ENCODE peak calls at places on chromosomes 3 and 15, in six cellular contexts. One of them, this sample, is unnamed.

GRCh38 chr3:141321109-141321497 is 47.2 kb upstream of the ZBTB38 start:
- DNase-seq in tibial artery: no peak
- DNase-seq in iPS DF 6.9: no peak
- DNase-seq in right cardiac atrium: no peak
- DNase-seq in CD8-positive, alpha-beta memory T cell: no peak
- DNase-seq in uterus: no peak
- DNase-seq in this sample: no peak

GRCh38 chr3:30222436-30222835 is 384.0 kb upstream of the TGFBR2 start:
- DNase-seq in tibial artery: no peak
- DNase-seq in iPS DF 6.9: no peak
- DNase-seq in right cardiac atrium: no peak
- DNase-seq in CD8-positive, alpha-beta memory T cell: no peak
- DNase-seq in uterus: no peak
- DNase-seq in this sample: no peak

GRCh38 chr3:188598872-188599271 is 444.9 kb downstream of the LPP start:
- DNase-seq in tibial artery: no peak
- DNase-seq in iPS DF 6.9: no peak
- DNase-seq in right cardiac atrium: no peak
- DNase-seq in CD8-positive, alpha-beta memory T cell: no peak
- DNase-seq in uterus: no peak
- DNase-seq in this sample: no peak

GRCh38 chr3:102106421-102107097 is 257.2 kb downstream of the NFKBIZ start:
- DNase-seq in tibial artery: no peak
- DNase-seq in iPS DF 6.9: no peak
- DNase-seq in right cardiac atrium: no peak
- DNase-seq in CD8-positive, alpha-beta memory T cell: no peak
- DNase-seq in uterus: no peak
- DNase-seq in this sample: no peak

GRCh38 chr3:29649815-29650547 is 369.1 kb downstream of the RBMS3 start:
- DNase-seq in tibial artery: no peak
- DNase-seq in iPS DF 6.9: no peak
- DNase-seq in right cardiac atrium: peak; percentile 46
- DNase-seq in CD8-positive, alpha-beta memory T cell: no peak
- DNase-seq in uterus: no peak
- DNase-seq in this sample: no peak

GRCh38 chr15:27418729-27419128 is 447.7 kb downstream of the GABRG3 start:
- DNase-seq in tibial artery: no peak
- DNase-seq in iPS DF 6.9: peak; percentile 5
- DNase-seq in right cardiac atrium: no peak
- DNase-seq in CD8-positive, alpha-beta memory T cell: no peak
- DNase-seq in uterus: no peak
- DNase-seq in this sample: no peak

GRCh38 chr3:64355473-64355872 is 130.2 kb upstream of the PRICKLE2 start:
- DNase-seq in tibial artery: no peak
- DNase-seq in iPS DF 6.9: no peak
- DNase-seq in right cardiac atrium: peak; percentile 22
- DNase-seq in CD8-positive, alpha-beta memory T cell: no peak
- DNase-seq in uterus: no peak
- DNase-seq in this sample: no peak

GRCh38 chr15:64610257-64610919 is 150.0 kb downstream of the ZNF609 start:
- DNase-seq in tibial artery: no peak
- DNase-seq in iPS DF 6.9: no peak
- DNase-seq in right cardiac atrium: no peak
- DNase-seq in CD8-positive, alpha-beta memory T cell: no peak
- DNase-seq in uterus: no peak
- DNase-seq in this sample: no peak

GRCh38 chr3:133479895-133480669 is 80.2 kb downstream of the BFSP2 start:
- DNase-seq in tibial artery: no peak
- DNase-seq in iPS DF 6.9: no peak
- DNase-seq in right cardiac atrium: no peak
- DNase-seq in CD8-positive, alpha-beta memory T cell: no peak
- DNase-seq in uterus: no peak
- DNase-seq in this sample: no peak

GRCh38 chr3:48715179-48715800 is 1.7 kb downstream of the IP6K2 start:
- DNase-seq in tibial artery: no peak
- DNase-seq in iPS DF 6.9: no peak
- DNase-seq in right cardiac atrium: no peak
- DNase-seq in CD8-positive, alpha-beta memory T cell: no peak
- DNase-seq in uterus: no peak
- DNase-seq in this sample: no peak

GRCh38 chr15:45705510-45706473 is 71.0 kb downstream of the SQOR start:
- DNase-seq in tibial artery: peak; percentile 82
- DNase-seq in iPS DF 6.9: peak; percentile 75
- DNase-seq in right cardiac atrium: peak; percentile 62
- DNase-seq in CD8-positive, alpha-beta memory T cell: peak; percentile 55
- DNase-seq in uterus: peak; percentile 74
- DNase-seq in this sample: peak; percentile 78

GRCh38 chr15:56286213-56286612 is 42.5 kb upstream of the RFX7 start:
- DNase-seq in tibial artery: no peak
- DNase-seq in iPS DF 6.9: no peak
- DNase-seq in right cardiac atrium: no peak
- DNase-seq in CD8-positive, alpha-beta memory T cell: no peak
- DNase-seq in uterus: no peak
- DNase-seq in this sample: no peak

GRCh38 chr3:66036586-66037061 is 2.1 kb downstream of the MAGI1 start:
- DNase-seq in tibial artery: peak; percentile 85
- DNase-seq in iPS DF 6.9: no peak
- DNase-seq in right cardiac atrium: peak; percentile 21
- DNase-seq in CD8-positive, alpha-beta memory T cell: no peak
- DNase-seq in uterus: no peak
- DNase-seq in this sample: no peak

GRCh38 chr15:90030376-90030775 is 29.3 kb downstream of the ZNF710 start:
- DNase-seq in tibial artery: peak; percentile 56
- DNase-seq in iPS DF 6.9: no peak
- DNase-seq in right cardiac atrium: peak; percentile 45
- DNase-seq in CD8-positive, alpha-beta memory T cell: no peak
- DNase-seq in uterus: no peak
- DNase-seq in this sample: peak; percentile 40

GRCh38 chr15:62112616-62113593 is 46.1 kb downstream of the C2CD4A start:
- DNase-seq in tibial artery: no peak
- DNase-seq in iPS DF 6.9: no peak
- DNase-seq in right cardiac atrium: no peak
- DNase-seq in CD8-positive, alpha-beta memory T cell: no peak
- DNase-seq in uterus: no peak
- DNase-seq in this sample: no peak

GRCh38 chr3:99647081-99647480 is 8.7 kb downstream of the COL8A1 start:
- DNase-seq in tibial artery: no peak
- DNase-seq in iPS DF 6.9: no peak
- DNase-seq in right cardiac atrium: no peak
- DNase-seq in CD8-positive, alpha-beta memory T cell: no peak
- DNase-seq in uterus: no peak
- DNase-seq in this sample: no peak

GRCh38 chr3:96259299-96259698 is 555.1 kb upstream of the EPHA6 start:
- DNase-seq in tibial artery: no peak
- DNase-seq in iPS DF 6.9: no peak
- DNase-seq in right cardiac atrium: no peak
- DNase-seq in CD8-positive, alpha-beta memory T cell: no peak
- DNase-seq in uterus: no peak
- DNase-seq in this sample: no peak

GRCh38 chr3:138253609-138254008 is 66.5 kb downstream of the ARMC8 start:
- DNase-seq in tibial artery: no peak
- DNase-seq in iPS DF 6.9: no peak
- DNase-seq in right cardiac atrium: no peak
- DNase-seq in CD8-positive, alpha-beta memory T cell: no peak
- DNase-seq in uterus: no peak
- DNase-seq in this sample: no peak

DNA sequence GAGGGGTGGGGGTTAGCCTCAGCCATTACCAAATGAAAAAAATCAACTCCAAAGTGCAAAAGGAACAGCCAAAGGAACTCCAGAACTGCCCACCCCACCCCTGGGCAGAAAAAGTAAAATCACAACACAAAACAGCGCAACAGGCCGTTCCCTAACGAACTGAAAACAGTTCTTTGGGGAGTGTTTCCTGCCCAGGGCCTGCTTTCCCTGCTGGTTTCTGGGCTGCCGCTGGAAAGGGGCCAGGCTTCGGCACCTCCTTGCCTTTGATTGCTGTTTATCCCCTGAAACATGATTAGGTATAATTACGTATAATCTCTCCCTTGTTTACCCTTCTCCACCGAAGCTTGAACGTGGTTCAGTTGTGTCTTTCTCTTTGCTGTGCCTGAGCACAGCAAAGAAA is 57.5 kb upstream of the NEO1 start:
- DNase-seq in tibial artery: no peak
- DNase-seq in iPS DF 6.9: no peak
- DNase-seq in right cardiac atrium: peak; percentile 31
- DNase-seq in CD8-positive, alpha-beta memory T cell: no peak
- DNase-seq in uterus: no peak
- DNase-seq in this sample: no peak
- H3K4me3 ChIP-seq in tibial artery: peak overlapping the region; percentile 7
- H3K4me3 ChIP-seq in iPS DF 6.9: no peak overlapping the region
- H3K4me3 ChIP-seq in right cardiac atrium: no peak overlapping the region
- H3K4me3 ChIP-seq in CD8-positive, alpha-beta memory T cell: no peak overlapping the region
- H3K4me3 ChIP-seq in uterus: peak overlapping the region; percentile 11
- H3K4me3 ChIP-seq in this sample: no peak overlapping the region

GRCh38 chr15:96416934-96417759 is 86.6 kb downstream of the NR2F2 start:
- DNase-seq in tibial artery: no peak
- DNase-seq in iPS DF 6.9: no peak
- DNase-seq in right cardiac atrium: peak; percentile 35
- DNase-seq in CD8-positive, alpha-beta memory T cell: no peak
- DNase-seq in uterus: peak; percentile 26
- DNase-seq in this sample: no peak
- H3K4me3 ChIP-seq in tibial artery: peak overlapping the region; percentile 50
- H3K4me3 ChIP-seq in iPS DF 6.9: no peak overlapping the region
- H3K4me3 ChIP-seq in right cardiac atrium: peak overlapping the region; percentile 25
- H3K4me3 ChIP-seq in CD8-positive, alpha-beta memory T cell: no peak overlapping the region
- H3K4me3 ChIP-seq in uterus: peak overlapping the region; percentile 13
- H3K4me3 ChIP-seq in this sample: peak overlapping the region; percentile 61

GRCh38 chr3:41101231-41101630 is 98.1 kb upstream of the CTNNB1 start:
- DNase-seq in tibial artery: no peak
- DNase-seq in iPS DF 6.9: no peak
- DNase-seq in right cardiac atrium: no peak
- DNase-seq in CD8-positive, alpha-beta memory T cell: no peak
- DNase-seq in uterus: no peak
- DNase-seq in this sample: no peak

GRCh38 chr3:41097896-41098496 is 101.3 kb upstream of the CTNNB1 start:
- DNase-seq in tibial artery: no peak
- DNase-seq in iPS DF 6.9: no peak
- DNase-seq in right cardiac atrium: no peak
- DNase-seq in CD8-positive, alpha-beta memory T cell: no peak
- DNase-seq in uterus: no peak
- DNase-seq in this sample: no peak

GRCh38 chr3:41102750-41103149 is 96.6 kb upstream of the CTNNB1 start:
- DNase-seq in tibial artery: no peak
- DNase-seq in iPS DF 6.9: no peak
- DNase-seq in right cardiac atrium: no peak
- DNase-seq in CD8-positive, alpha-beta memory T cell: no peak
- DNase-seq in uterus: no peak
- DNase-seq in this sample: no peak

GRCh38 chr3:41102053-41102556 is 97.2 kb upstream of the CTNNB1 start:
- DNase-seq in tibial artery: no peak
- DNase-seq in iPS DF 6.9: no peak
- DNase-seq in right cardiac atrium: no peak
- DNase-seq in CD8-positive, alpha-beta memory T cell: no peak
- DNase-seq in uterus: no peak
- DNase-seq in this sample: no peak

GRCh38 chr3:41103200-41103599 is 96.1 kb upstream of the CTNNB1 start:
- DNase-seq in tibial artery: no peak
- DNase-seq in iPS DF 6.9: no peak
- DNase-seq in right cardiac atrium: no peak
- DNase-seq in CD8-positive, alpha-beta memory T cell: no peak
- DNase-seq in uterus: no peak
- DNase-seq in this sample: no peak
- H3K4me3 ChIP-seq in tibial artery: no peak overlapping the region
- H3K4me3 ChIP-seq in iPS DF 6.9: no peak overlapping the region
- H3K4me3 ChIP-seq in right cardiac atrium: no peak overlapping the region
- H3K4me3 ChIP-seq in CD8-positive, alpha-beta memory T cell: no peak overlapping the region
- H3K4me3 ChIP-seq in uterus: no peak overlapping the region
- H3K4me3 ChIP-seq in this sample: no peak overlapping the region

DNA sequence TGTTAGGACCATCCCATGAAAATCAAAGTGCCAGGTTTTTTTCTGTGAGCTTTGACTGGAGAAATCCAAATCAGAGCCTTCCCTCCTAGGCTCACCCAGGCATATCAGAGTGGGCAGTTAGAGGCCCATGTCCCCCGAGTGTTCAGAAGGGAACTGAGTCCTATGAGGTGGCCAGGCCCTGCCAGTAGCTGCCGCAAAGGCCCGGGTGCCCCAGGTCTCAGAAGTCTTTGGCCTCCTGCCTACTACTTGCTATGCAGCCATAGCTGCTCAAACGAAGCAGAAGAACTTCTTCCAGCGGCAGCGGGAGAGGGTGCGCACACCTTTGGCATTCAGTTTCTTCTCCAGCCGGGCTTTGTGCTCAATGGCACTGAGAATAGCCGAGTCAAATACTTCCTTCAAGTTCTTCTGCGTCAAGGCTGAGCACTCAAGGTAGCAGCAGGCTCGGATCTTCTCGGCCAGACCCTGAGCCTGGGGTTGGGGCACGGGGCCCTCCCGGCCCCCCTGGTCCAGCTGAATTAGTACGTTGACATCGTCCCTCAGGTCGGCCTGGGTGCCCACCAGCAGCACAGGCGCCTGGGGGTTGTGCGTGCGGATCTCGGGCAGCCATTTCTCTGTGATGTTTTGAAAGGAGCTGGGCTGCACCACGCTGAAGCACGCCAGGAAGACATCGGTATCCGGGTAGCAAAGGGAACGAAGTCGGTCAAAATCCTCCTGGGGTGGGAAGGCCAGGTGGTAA is 1.1 kb downstream of the RHOV start:
- DNase-seq in tibial artery: no peak
- DNase-seq in iPS DF 6.9: no peak
- DNase-seq in right cardiac atrium: no peak
- DNase-seq in CD8-positive, alpha-beta memory T cell: no peak
- DNase-seq in uterus: no peak
- DNase-seq in this sample: no peak
- H3K4me3 ChIP-seq in tibial artery: peak overlapping the region; percentile 60
- H3K4me3 ChIP-seq in iPS DF 6.9: no peak overlapping the region
- H3K4me3 ChIP-seq in right cardiac atrium: no peak overlapping the region
- H3K4me3 ChIP-seq in CD8-positive, alpha-beta memory T cell: peak overlapping the region; percentile 65
- H3K4me3 ChIP-seq in uterus: no peak overlapping the region
- H3K4me3 ChIP-seq in this sample: peak overlapping the region; percentile 69

DNA sequence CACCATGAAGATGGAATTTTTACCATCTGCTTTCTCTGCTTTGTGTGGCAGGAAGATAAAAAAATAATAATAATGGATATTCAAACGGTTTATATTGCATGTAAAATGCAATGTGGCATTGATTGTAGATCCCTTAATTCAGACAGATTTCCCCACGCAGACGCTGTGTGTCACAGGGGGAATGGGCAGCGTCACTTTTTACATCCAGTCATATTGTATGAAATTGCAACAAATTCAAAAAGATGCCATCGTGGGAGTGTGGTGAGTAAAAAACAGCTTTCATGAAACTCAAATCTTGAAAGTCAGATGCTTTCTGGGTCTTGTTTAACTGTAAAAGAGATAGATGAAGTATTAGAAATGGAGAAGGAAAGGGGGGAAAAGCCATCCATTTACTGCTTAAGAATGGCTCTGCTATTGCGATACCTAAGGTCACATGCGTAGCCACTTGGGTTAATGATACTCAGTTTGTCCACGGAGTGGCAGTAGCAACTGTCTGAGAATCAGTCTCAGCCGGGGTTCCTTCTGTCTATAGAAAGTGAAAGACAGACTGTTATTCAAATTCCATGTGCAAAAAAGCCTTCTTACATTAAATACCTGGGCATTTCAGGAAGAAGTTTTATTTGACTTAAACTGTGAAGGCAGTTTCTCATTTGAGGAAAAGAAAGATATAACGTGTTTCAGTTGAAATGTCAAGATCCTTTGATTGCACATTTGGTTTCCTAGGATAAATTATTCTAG is 28.5 kb downstream of the BTD start:
- DNase-seq in tibial artery: no peak
- DNase-seq in iPS DF 6.9: peak; percentile 48
- DNase-seq in right cardiac atrium: no peak
- DNase-seq in CD8-positive, alpha-beta memory T cell: peak; percentile 44
- DNase-seq in uterus: peak; percentile 65
- DNase-seq in this sample: no peak
- H3K4me3 ChIP-seq in tibial artery: peak overlapping the region; percentile 31
- H3K4me3 ChIP-seq in iPS DF 6.9: no peak overlapping the region
- H3K4me3 ChIP-seq in right cardiac atrium: peak overlapping the region; percentile 36
- H3K4me3 ChIP-seq in CD8-positive, alpha-beta memory T cell: peak overlapping the region; percentile 7
- H3K4me3 ChIP-seq in uterus: peak overlapping the region; percentile 13
- H3K4me3 ChIP-seq in this sample: peak overlapping the region; percentile 59

GRCh38 chr15:58383876-58384275 is 47.9 kb upstream of the LIPC start:
- DNase-seq in tibial artery: no peak
- DNase-seq in iPS DF 6.9: peak; percentile 16
- DNase-seq in right cardiac atrium: no peak
- DNase-seq in CD8-positive, alpha-beta memory T cell: no peak
- DNase-seq in uterus: no peak
- DNase-seq in this sample: no peak
- H3K4me3 ChIP-seq in tibial artery: no peak overlapping the region
- H3K4me3 ChIP-seq in iPS DF 6.9: no peak overlapping the region
- H3K4me3 ChIP-seq in right cardiac atrium: no peak overlapping the region
- H3K4me3 ChIP-seq in CD8-positive, alpha-beta memory T cell: no peak overlapping the region
- H3K4me3 ChIP-seq in uterus: no peak overlapping the region
- H3K4me3 ChIP-seq in this sample: no peak overlapping the region